ENCODE peak calls at places on chromosomes 11 and 22, in ten cellular contexts. G is suprapubic skin, O is epithelial cell of proximal tubule, T is GM23338, S is sigmoid colon, M is mucosa of descending colon, U is pancreas, Y is left ventricle myocardium inferior, F is left lung, R is testis. K is an unnamed sample.

GRCh38 chr11:69218271-69218682 is 62.5 kb downstream of the SMIM38 start:
- DNase-seq in G (no peak), O (no peak), T (no peak), S (no peak), M (no peak), U (peak), Y (no peak), F (no peak), R (peak), K (no peak)

GRCh38 chr11:130715085-130715932 is 201.0 kb downstream of the SNX19 start:
- DNase-seq in G (no peak), O (no peak), T (no peak), S (no peak), M (no peak), U (no peak), Y (no peak), F (no peak), R (no peak), K (no peak)

GRCh38 chr11:61890536-61891330 is 612 bp downstream of the FADS3 start:
- DNase-seq in G (no peak), O (no peak), T (no peak), S (peak), M (peak), U (peak), Y (peak), F (peak), R (peak), K (peak)

GRCh38 chr22:43853328-43853931 is 8.9 kb downstream of the SULT4A1 start:
- DNase-seq in G (peak), O (no peak), T (peak), S (peak), M (no peak), U (peak), Y (no peak), F (peak), R (no peak), K (no peak)

GRCh38 chr11:17802491-17802890 is 67.9 kb downstream of the KCNC1 start:
- DNase-seq in G (peak), O (no peak), T (no peak), S (no peak), M (no peak), U (no peak), Y (no peak), F (no peak), R (no peak), K (no peak)

GRCh38 chr22:17866127-17866526 is 91.9 kb upstream of the BID start:
- DNase-seq in G (no peak), O (no peak), T (no peak), S (no peak), M (no peak), U (no peak), Y (no peak), F (no peak), R (peak), K (no peak)

GRCh38 chr11:57527056-57527631 is 3.4 kb downstream of the TIMM10 start:
- DNase-seq in G (no peak), O (no peak), T (peak), S (peak), M (peak), U (peak), Y (peak), F (peak), R (peak), K (no peak)

GRCh38 chr22:21712751-21713427 is 22.7 kb downstream of the YPEL1 start:
- DNase-seq in G (peak), O (no peak), T (peak), S (no peak), M (peak), U (no peak), Y (peak), F (peak), R (peak), K (peak)

GRCh38 chr11:9639985-9640384 is 23.9 kb upstream of the SWAP70 start:
- DNase-seq in G (peak), O (no peak), T (no peak), S (no peak), M (no peak), U (no peak), Y (no peak), F (no peak), R (no peak), K (no peak)

GRCh38 chr11:64204464-64204989 is 2.0 kb upstream of the FERMT3 start:
- DNase-seq in G (peak), O (no peak), T (peak), S (peak), M (peak), U (peak), Y (peak), F (peak), R (peak), K (peak)
- TF ChIP-seq CTCF in G (peak), O (peak), T (peak), S (peak), M (peak), U (peak), Y (peak), F (peak), R (peak), K (peak)

DNA sequence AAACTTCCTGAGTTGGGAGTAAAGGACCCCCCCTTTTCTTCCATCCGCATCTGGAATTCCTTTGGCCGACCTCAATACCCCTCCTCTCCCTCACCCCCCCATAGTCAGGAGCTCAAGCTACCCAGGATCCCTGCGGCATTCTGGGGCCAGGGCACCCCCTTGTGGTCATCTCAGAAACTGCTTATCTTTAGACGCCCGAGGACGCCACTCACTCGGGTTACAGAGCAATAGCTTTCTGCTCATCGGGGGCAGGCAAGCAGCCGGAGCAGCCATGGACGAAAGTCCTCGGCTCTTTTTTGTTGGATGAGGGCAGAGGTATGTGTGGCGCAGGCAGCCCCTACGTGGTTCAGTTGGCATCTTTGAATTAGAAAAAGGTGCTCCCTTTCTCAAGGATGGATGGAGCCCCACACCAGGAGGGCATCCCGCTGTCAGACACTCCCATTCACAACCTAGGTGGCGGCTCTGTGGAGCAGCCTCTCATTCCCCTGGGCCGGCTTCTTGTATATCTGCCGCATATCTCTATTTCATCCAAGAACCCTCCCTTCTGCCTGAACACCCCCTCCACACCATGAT is 2.3 kb downstream of the C1QTNF5 start:
- DNase-seq in G (no peak), O (no peak), T (peak), S (peak), M (peak), U (no peak), Y (peak), F (no peak), R (peak), K (no peak)
- H3K4me3 ChIP-seq in G (peak), O (no peak), T (peak), S (peak), M (no peak), U (no peak), Y (peak), F (peak), R (no peak), K (peak)

GRCh38 chr11:94840209-94840608 is 72.1 kb downstream of the AMOTL1 start:
- DNase-seq in G (no peak), O (no peak), T (no peak), S (no peak), M (no peak), U (no peak), Y (no peak), F (no peak), R (no peak), K (no peak)

GRCh38 chr11:94835571-94835970 is 67.4 kb downstream of the AMOTL1 start:
- DNase-seq in G (no peak), O (no peak), T (no peak), S (no peak), M (no peak), U (no peak), Y (no peak), F (no peak), R (no peak), K (no peak)

GRCh38 chr11:94838027-94838610 is 70.0 kb downstream of the AMOTL1 start:
- DNase-seq in G (no peak), O (no peak), T (no peak), S (no peak), M (no peak), U (no peak), Y (no peak), F (no peak), R (no peak), K (no peak)

GRCh38 chr11:94834931-94835330 is 66.8 kb downstream of the AMOTL1 start:
- DNase-seq in G (no peak), O (no peak), T (no peak), S (no peak), M (no peak), U (no peak), Y (no peak), F (no peak), R (no peak), K (peak)

GRCh38 chr11:94837317-94837716 is 69.2 kb downstream of the AMOTL1 start:
- DNase-seq in G (no peak), O (no peak), T (no peak), S (peak), M (no peak), U (no peak), Y (peak), F (no peak), R (no peak), K (no peak)
- TF ChIP-seq CTCF in G (no peak), O (no peak), T (no peak), S (no peak), M (no peak), U (no peak), Y (no peak), F (no peak), R (no peak), K (no peak)

DNA sequence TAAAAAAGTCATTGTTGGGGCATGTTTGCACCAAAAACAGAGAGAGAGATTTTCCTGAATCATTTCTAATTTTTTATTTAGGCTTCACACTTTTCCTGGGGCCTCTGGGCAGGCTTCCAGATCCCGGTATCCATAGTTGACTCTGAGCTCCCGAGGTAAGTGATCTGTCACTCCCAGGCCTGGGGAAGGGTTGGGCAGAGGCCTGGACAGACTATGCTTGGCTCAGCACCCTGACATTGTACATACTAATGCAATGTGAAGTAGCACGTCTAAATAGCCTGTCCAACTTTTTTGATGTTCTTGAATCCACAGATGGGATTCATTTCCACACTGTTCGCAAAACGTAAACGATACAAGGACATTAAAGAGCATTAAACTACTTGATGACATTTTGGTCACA is 514.4 kb downstream of the SOX6 start:
- DNase-seq in G (no peak), O (no peak), T (no peak), S (no peak), M (peak), U (no peak), Y (peak), F (no peak), R (no peak), K (no peak)
- H3K4me3 ChIP-seq in G (no peak), O (no peak), T (no peak), S (no peak), M (no peak), U (no peak), Y (no peak), F (no peak), R (no peak), K (no peak)

DNA sequence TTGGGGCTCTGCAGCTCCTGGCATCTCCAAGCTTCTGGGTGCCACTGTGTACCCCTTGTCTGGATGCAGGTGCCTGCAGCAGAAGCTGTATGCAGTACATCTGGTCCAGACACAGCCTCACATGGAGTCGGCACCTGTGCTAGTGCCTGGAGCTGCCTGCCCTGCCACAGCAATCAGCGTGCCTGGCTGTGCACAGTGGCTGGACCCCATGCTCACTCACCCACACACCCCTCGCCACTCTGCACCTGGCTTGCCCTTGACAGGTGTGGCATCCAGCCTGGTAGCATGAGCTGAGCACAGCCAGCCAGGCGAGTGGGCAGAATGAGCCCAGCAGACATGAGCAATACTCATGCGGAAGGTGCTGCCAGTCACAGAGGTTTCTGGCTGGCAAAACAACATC is 19.5 kb upstream of the OR6A2 start:
- DNase-seq in G (no peak), O (no peak), T (no peak), S (no peak), M (no peak), U (no peak), Y (no peak), F (no peak), R (no peak), K (no peak)
- TF ChIP-seq CTCF in G (no peak), O (no peak), T (no peak), S (no peak), M (no peak), U (no peak), Y (no peak), F (no peak), R (no peak), K (no peak)

DNA sequence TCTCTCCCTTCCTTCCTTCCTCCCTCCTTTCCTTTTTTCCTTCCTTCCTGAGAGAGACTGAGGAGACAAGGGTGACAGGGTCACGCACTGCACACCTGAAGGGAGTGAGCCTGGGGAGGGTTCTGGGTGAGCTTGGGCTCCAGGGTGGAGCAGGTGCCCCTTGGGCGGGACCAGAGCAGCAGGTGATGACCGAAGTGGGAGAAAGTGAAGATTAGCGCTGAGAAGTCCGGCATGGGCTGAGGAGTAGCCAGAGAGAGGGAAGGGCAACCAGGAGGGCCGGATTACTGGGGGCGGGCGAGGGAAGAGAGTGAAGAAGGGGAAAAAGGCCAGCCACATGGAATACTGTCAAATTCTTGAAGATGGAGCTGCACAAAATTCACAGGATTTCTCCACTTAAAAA is 99.2 kb upstream of the LMO1 start:
- DNase-seq in G (no peak), O (no peak), T (no peak), S (no peak), M (no peak), U (peak), Y (no peak), F (no peak), R (no peak), K (no peak)
- H3K4me3 ChIP-seq in G (no peak), O (no peak), T (no peak), S (no peak), M (no peak), U (no peak), Y (no peak), F (no peak), R (no peak), K (no peak)